ENCODE peak calls at places on chromosomes 7 and 10, in eight cellular contexts. One of them, this sample, is unnamed.

GRCh38 chr7:135012229-135012628 is 25.9 kb downstream of the AGBL3 start:
- DNase-seq in hepatocyte: no peak
- DNase-seq in neural progenitor cell: no peak
- DNase-seq in A549: no peak
- DNase-seq in small intestine: no peak
- DNase-seq in cardiac muscle cell: no peak
- DNase-seq in MM.1S: no peak
- DNase-seq in endodermal cell: no peak
- DNase-seq in this sample: no peak

GRCh38 chr7:28904539-28905143 is 53.5 kb downstream of the TRIL start:
- DNase-seq in MM.1S: no peak
- DNase-seq in hepatocyte: peak; percentile 48
- DNase-seq in neural progenitor cell: peak; percentile 34
- DNase-seq in endodermal cell: no peak
- DNase-seq in A549: no peak
- DNase-seq in cardiac muscle cell: no peak
- DNase-seq in small intestine: no peak
- DNase-seq in this sample: no peak

GRCh38 chr10:23156447-23157150 is 35.5 kb upstream of the PTF1A start:
- DNase-seq in hepatocyte: no peak
- DNase-seq in cardiac muscle cell: no peak
- DNase-seq in MM.1S: no peak
- DNase-seq in endodermal cell: no peak
- DNase-seq in A549: no peak
- DNase-seq in neural progenitor cell: no peak
- DNase-seq in small intestine: no peak
- DNase-seq in this sample: no peak

GRCh38 chr10:101329341-101330032 is 24.5 kb upstream of the BTRC start:
- DNase-seq in neural progenitor cell: no peak
- DNase-seq in endodermal cell: no peak
- DNase-seq in hepatocyte: no peak
- DNase-seq in MM.1S: no peak
- DNase-seq in cardiac muscle cell: no peak
- DNase-seq in small intestine: no peak
- DNase-seq in A549: no peak
- DNase-seq in this sample: no peak

GRCh38 chr10:121437596-121437995 is 160.6 kb downstream of the FGFR2 start:
- DNase-seq in cardiac muscle cell: peak; percentile 56
- DNase-seq in hepatocyte: peak; percentile 37
- DNase-seq in neural progenitor cell: peak; percentile 41
- DNase-seq in MM.1S: no peak
- DNase-seq in small intestine: no peak
- DNase-seq in A549: no peak
- DNase-seq in endodermal cell: peak; percentile 55
- DNase-seq in this sample: no peak

GRCh38 chr10:31320598-31321211 is 1.7 kb downstream of the ZEB1 start:
- DNase-seq in small intestine: no peak
- DNase-seq in hepatocyte: peak; percentile 43
- DNase-seq in neural progenitor cell: peak; percentile 70
- DNase-seq in A549: peak; percentile 54
- DNase-seq in endodermal cell: peak; percentile 57
- DNase-seq in MM.1S: peak; percentile 69
- DNase-seq in cardiac muscle cell: peak; percentile 75
- DNase-seq in this sample: no peak

GRCh38 chr10:13658864-13659685 is 72.3 kb downstream of the PRPF18 start:
- DNase-seq in endodermal cell: peak; percentile 53
- DNase-seq in MM.1S: no peak
- DNase-seq in hepatocyte: no peak
- DNase-seq in neural progenitor cell: no peak
- DNase-seq in small intestine: no peak
- DNase-seq in A549: no peak
- DNase-seq in cardiac muscle cell: no peak
- DNase-seq in this sample: no peak

GRCh38 chr10:103188853-103189252 is 4.2 kb downstream of the NT5C2 start:
- DNase-seq in A549: no peak
- DNase-seq in endodermal cell: no peak
- DNase-seq in cardiac muscle cell: no peak
- DNase-seq in MM.1S: no peak
- DNase-seq in hepatocyte: no peak
- DNase-seq in neural progenitor cell: no peak
- DNase-seq in small intestine: no peak
- DNase-seq in this sample: no peak

GRCh38 chr7:50798126-50798525 is 15.4 kb upstream of the GRB10 start:
- DNase-seq in endodermal cell: no peak
- DNase-seq in MM.1S: no peak
- DNase-seq in small intestine: no peak
- DNase-seq in neural progenitor cell: no peak
- DNase-seq in cardiac muscle cell: no peak
- DNase-seq in A549: no peak
- DNase-seq in hepatocyte: no peak
- DNase-seq in this sample: no peak

GRCh38 chr10:20142311-20142710 is 326.1 kb downstream of the PLXDC2 start:
- DNase-seq in neural progenitor cell: peak; percentile 4
- DNase-seq in endodermal cell: no peak
- DNase-seq in A549: no peak
- DNase-seq in MM.1S: no peak
- DNase-seq in hepatocyte: no peak
- DNase-seq in cardiac muscle cell: no peak
- DNase-seq in small intestine: no peak
- DNase-seq in this sample: no peak

DNA sequence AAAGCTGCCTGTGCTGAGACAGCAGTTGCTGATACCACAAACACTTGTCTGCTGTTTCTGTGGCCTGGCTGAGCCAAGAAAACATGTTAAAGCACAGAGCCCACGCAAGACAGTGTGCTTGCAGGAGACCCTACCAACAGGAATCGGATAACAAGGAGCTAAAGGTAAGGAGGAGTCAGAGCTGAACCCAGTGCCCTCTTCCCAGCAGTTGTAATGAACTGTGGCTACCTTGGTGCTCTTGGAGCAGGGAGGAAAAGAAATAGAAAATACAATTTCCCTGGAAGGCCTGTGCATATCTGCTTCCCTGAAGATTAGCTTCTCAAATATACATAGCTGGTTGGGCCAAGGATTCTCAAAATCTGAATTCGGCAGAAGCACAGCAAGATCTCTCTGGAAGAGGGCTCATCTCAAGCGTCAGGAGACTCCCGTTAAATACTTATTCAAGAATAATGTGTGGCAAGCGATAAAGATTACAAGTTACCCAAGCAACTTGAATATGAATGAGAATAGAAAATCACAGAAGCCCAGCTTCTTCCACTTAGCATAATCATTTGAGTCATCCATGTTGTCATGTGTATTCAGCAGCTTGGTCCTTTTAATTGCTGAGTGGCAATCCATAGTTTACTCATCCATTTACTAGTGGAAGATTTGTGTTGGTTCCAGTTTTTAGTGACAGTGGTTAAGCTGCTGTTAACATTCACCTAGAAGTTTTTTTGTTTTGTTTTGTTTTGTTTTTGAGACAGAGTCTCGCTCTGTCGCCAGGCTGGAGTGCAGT is 87.5 kb downstream of the NOD1 start:
- DNase-seq in MM.1S: no peak
- DNase-seq in endodermal cell: peak; percentile 53
- DNase-seq in hepatocyte: no peak
- DNase-seq in cardiac muscle cell: no peak
- DNase-seq in neural progenitor cell: no peak
- DNase-seq in A549: no peak
- DNase-seq in small intestine: no peak
- DNase-seq in this sample: no peak
- H3K27ac ChIP-seq in MM.1S: no peak overlapping the region
- H3K27ac ChIP-seq in endodermal cell: peak overlapping the region; percentile 3
- H3K27ac ChIP-seq in hepatocyte: no peak overlapping the region
- H3K27ac ChIP-seq in cardiac muscle cell: peak overlapping the region; percentile 51
- H3K27ac ChIP-seq in neural progenitor cell: no peak overlapping the region
- H3K27ac ChIP-seq in A549: no peak overlapping the region
- H3K27ac ChIP-seq in small intestine: no peak overlapping the region
- H3K27ac ChIP-seq in this sample: no peak overlapping the region

DNA sequence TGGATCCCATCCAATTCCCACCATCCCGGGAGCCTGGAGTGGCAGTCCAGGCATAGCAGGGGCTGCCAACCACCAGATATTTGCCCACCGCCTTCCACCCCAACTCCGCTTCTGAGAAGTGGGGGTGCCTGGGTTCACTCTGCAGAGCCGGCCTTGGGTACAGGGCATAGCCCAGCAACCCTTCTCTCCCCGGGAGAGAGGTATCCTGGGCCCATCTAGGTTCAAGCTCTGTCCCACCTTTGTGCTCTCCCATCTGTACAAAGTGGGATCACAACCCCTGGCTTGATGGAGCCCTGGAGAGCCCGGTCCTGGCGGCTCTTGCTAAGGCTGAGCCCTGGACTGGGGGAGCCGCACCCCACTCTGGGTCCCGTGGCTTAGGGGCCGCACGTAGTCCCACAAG is 12.2 kb downstream of the MICALL2 start:
- DNase-seq in small intestine: no peak
- DNase-seq in A549: no peak
- DNase-seq in neural progenitor cell: no peak
- DNase-seq in MM.1S: no peak
- DNase-seq in cardiac muscle cell: no peak
- DNase-seq in endodermal cell: no peak
- DNase-seq in hepatocyte: no peak
- DNase-seq in this sample: no peak
- H3K27ac ChIP-seq in small intestine: no peak overlapping the region
- H3K27ac ChIP-seq in A549: peak overlapping the region; percentile 28
- H3K27ac ChIP-seq in neural progenitor cell: no peak overlapping the region
- H3K27ac ChIP-seq in MM.1S: no peak overlapping the region
- H3K27ac ChIP-seq in cardiac muscle cell: no peak overlapping the region
- H3K27ac ChIP-seq in endodermal cell: no peak overlapping the region
- H3K27ac ChIP-seq in hepatocyte: no peak overlapping the region
- H3K27ac ChIP-seq in this sample: no peak overlapping the region

GRCh38 chr7:150586068-150586777 is 19.0 kb downstream of the GIMAP4 start:
- DNase-seq in A549: no peak
- DNase-seq in cardiac muscle cell: no peak
- DNase-seq in neural progenitor cell: no peak
- DNase-seq in small intestine: peak; percentile 11
- DNase-seq in endodermal cell: no peak
- DNase-seq in MM.1S: no peak
- DNase-seq in hepatocyte: no peak
- DNase-seq in this sample: no peak

GRCh38 chr7:150586778-150587152 is 19.6 kb downstream of the GIMAP4 start:
- DNase-seq in cardiac muscle cell: no peak
- DNase-seq in small intestine: peak; percentile 12
- DNase-seq in neural progenitor cell: no peak
- DNase-seq in A549: no peak
- DNase-seq in MM.1S: no peak
- DNase-seq in endodermal cell: no peak
- DNase-seq in hepatocyte: no peak
- DNase-seq in this sample: no peak

GRCh38 chr7:150587551-150587950 is 20.4 kb downstream of the GIMAP4 start:
- DNase-seq in small intestine: no peak
- DNase-seq in MM.1S: no peak
- DNase-seq in cardiac muscle cell: no peak
- DNase-seq in A549: no peak
- DNase-seq in neural progenitor cell: no peak
- DNase-seq in hepatocyte: no peak
- DNase-seq in endodermal cell: no peak
- DNase-seq in this sample: no peak

GRCh38 chr7:150580995-150581394 is 13.8 kb downstream of the GIMAP4 start:
- DNase-seq in small intestine: no peak
- DNase-seq in MM.1S: no peak
- DNase-seq in endodermal cell: no peak
- DNase-seq in A549: no peak
- DNase-seq in neural progenitor cell: no peak
- DNase-seq in cardiac muscle cell: no peak
- DNase-seq in hepatocyte: no peak
- DNase-seq in this sample: no peak

GRCh38 chr7:150585199-150585598 is 18.0 kb downstream of the GIMAP4 start:
- DNase-seq in A549: no peak
- DNase-seq in cardiac muscle cell: no peak
- DNase-seq in neural progenitor cell: no peak
- DNase-seq in MM.1S: no peak
- DNase-seq in endodermal cell: no peak
- DNase-seq in small intestine: no peak
- DNase-seq in hepatocyte: no peak
- DNase-seq in this sample: no peak
- H3K27ac ChIP-seq in A549: no peak overlapping the region
- H3K27ac ChIP-seq in cardiac muscle cell: no peak overlapping the region
- H3K27ac ChIP-seq in neural progenitor cell: no peak overlapping the region
- H3K27ac ChIP-seq in MM.1S: no peak overlapping the region
- H3K27ac ChIP-seq in endodermal cell: no peak overlapping the region
- H3K27ac ChIP-seq in small intestine: no peak overlapping the region
- H3K27ac ChIP-seq in hepatocyte: no peak overlapping the region
- H3K27ac ChIP-seq in this sample: no peak overlapping the region

GRCh38 chr10:81872206-81872605 is 2.8 kb upstream of the NRG3 start:
- DNase-seq in neural progenitor cell: no peak
- DNase-seq in A549: no peak
- DNase-seq in small intestine: no peak
- DNase-seq in hepatocyte: peak; percentile 25
- DNase-seq in MM.1S: no peak
- DNase-seq in cardiac muscle cell: no peak
- DNase-seq in endodermal cell: no peak
- DNase-seq in this sample: no peak

GRCh38 chr10:81875680-81876252 is 772 bp downstream of the NRG3 start:
- DNase-seq in A549: no peak
- DNase-seq in small intestine: no peak
- DNase-seq in hepatocyte: peak; percentile 5
- DNase-seq in endodermal cell: peak; percentile 65
- DNase-seq in MM.1S: no peak
- DNase-seq in cardiac muscle cell: no peak
- DNase-seq in neural progenitor cell: no peak
- DNase-seq in this sample: no peak

GRCh38 chr10:81874878-81875679 is at the start of gene NRG3:
- DNase-seq in cardiac muscle cell: peak; percentile 69
- DNase-seq in hepatocyte: no peak
- DNase-seq in neural progenitor cell: peak; percentile 80
- DNase-seq in MM.1S: peak; percentile 59
- DNase-seq in endodermal cell: no peak
- DNase-seq in A549: no peak
- DNase-seq in small intestine: no peak
- DNase-seq in this sample: no peak

GRCh38 chr10:81873231-81873931 is 1.6 kb upstream of the NRG3 start:
- DNase-seq in MM.1S: no peak
- DNase-seq in neural progenitor cell: no peak
- DNase-seq in cardiac muscle cell: no peak
- DNase-seq in A549: no peak
- DNase-seq in endodermal cell: no peak
- DNase-seq in hepatocyte: no peak
- DNase-seq in small intestine: no peak
- DNase-seq in this sample: no peak

DNA sequence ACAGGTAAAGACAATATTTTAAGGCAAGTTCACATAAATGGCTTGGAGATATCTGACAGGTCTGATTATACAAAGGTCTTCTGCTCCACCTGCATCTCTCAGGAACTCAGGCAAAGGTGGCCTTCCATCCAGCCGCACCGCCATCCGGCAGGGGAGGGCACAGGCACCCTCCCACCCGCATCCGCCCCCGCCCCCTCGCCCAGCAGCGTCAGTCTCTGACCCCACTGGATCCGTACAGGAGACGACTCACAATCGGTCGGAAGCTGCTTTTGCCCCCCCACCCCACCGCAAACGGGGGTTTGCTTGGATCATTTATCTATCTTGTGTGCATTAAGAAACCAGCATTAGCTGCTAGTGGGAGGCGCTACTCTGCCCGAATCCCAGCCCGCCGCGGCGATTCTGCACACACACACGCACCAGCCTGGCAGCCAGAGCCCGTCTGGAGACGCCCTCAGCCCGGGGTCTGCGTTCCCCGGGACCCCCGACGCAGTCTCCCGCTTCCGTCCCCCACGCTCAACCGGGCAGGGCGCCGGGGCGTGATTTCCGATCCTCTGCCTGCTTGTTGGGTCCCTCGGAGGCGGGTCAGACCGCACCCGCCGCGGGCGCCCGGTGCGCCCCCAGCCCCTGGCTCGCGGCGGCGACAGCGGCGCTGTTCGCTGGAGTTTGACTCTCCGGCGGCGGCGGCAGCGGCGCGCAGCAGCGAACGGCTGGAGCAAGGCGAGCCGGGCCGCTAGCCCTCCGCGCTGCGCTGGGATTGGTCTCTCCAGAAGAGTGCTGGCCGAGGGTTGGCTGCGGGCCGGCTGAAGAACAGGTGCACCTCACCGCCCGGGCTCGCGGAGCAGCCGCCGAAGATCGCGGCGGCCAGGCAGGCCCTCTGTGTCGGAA is 820 bp upstream of the NRG3 start:
- DNase-seq in endodermal cell: peak; percentile 95
- DNase-seq in small intestine: peak; percentile 5
- DNase-seq in hepatocyte: peak; percentile 85
- DNase-seq in A549: no peak
- DNase-seq in cardiac muscle cell: peak; percentile 95
- DNase-seq in MM.1S: peak; percentile 86
- DNase-seq in neural progenitor cell: peak; percentile 95
- DNase-seq in this sample: no peak
- H3K27ac ChIP-seq in endodermal cell: no peak overlapping the region
- H3K27ac ChIP-seq in small intestine: no peak overlapping the region
- H3K27ac ChIP-seq in hepatocyte: no peak overlapping the region
- H3K27ac ChIP-seq in A549: no peak overlapping the region
- H3K27ac ChIP-seq in cardiac muscle cell: no peak overlapping the region
- H3K27ac ChIP-seq in MM.1S: peak overlapping the region; percentile 10
- H3K27ac ChIP-seq in neural progenitor cell: no peak overlapping the region
- H3K27ac ChIP-seq in this sample: no peak overlapping the region